ENCODE peak calls at places on chromosomes 16 and 17, in four cellular contexts. K is IMR-90, M is H1, J is neuronal stem cell. W is an unnamed sample.

GRCh38 chr16:12387786-12388185 is 411.3 kb downstream of the SNX29 start:
- DNase-seq in K (no peak), M (no peak), J (no peak), W (no peak)

GRCh38 chr16:85649978-85650863 is 37.1 kb downstream of the GSE1 start:
- DNase-seq in K (no peak), M (no peak), J (no peak), W (no peak)

GRCh38 chr17:51653902-51654301 is 393.6 kb downstream of the UTP18 start:
- DNase-seq in K (no peak), M (no peak), J (no peak), W (no peak)

GRCh38 chr17:1485311-1485747 is 7.2 kb downstream of the MYO1C start:
- DNase-seq in K (no peak), M (no peak), J (peak; percentile 78), W (peak; percentile 45)

GRCh38 chr17:10171581-10171981 is 26.8 kb downstream of the GAS7 start:
- DNase-seq in K (peak; percentile 41), M (no peak), J (no peak), W (peak; percentile 89)

GRCh38 chr16:32116080-32116479 is 137.0 kb upstream of the TP53TG3D start:
- DNase-seq in K (no peak), M (no peak), J (no peak), W (peak; percentile 18)

GRCh38 chr16:47136101-47136820 is 7.5 kb downstream of the NETO2 start:
- DNase-seq in K (peak; percentile 45), M (no peak), J (no peak), W (no peak)

GRCh38 chr17:76088041-76088867 is 9.3 kb downstream of the ZACN start:
- DNase-seq in K (no peak), M (no peak), J (no peak), W (no peak)

GRCh38 chr17:81840826-81841778 is 6.3 kb upstream of the PPP1R27 start:
- DNase-seq in K (no peak), M (no peak), J (no peak), W (peak; percentile 90)

GRCh38 chr17:76772842-76773521 is 35.1 kb downstream of the MFSD11 start:
- DNase-seq in K (peak; percentile 70), M (no peak), J (no peak), W (no peak)

GRCh38 chr16:2019500-2019899 is at the start of gene NPW:
- DNase-seq in K (no peak), M (no peak), J (no peak), W (no peak)

GRCh38 chr17:29568331-29569244 is at the start of gene TP53I13:
- DNase-seq in K (peak; percentile 68), M (no peak), J (peak; percentile 86), W (peak; percentile 81)

GRCh38 chr17:17351901-17352781 is 49.0 kb downstream of the NT5M start:
- DNase-seq in K (peak; percentile 48), M (no peak), J (no peak), W (no peak)

GRCh38 chr17:29566473-29567361 is at the start of gene ABHD15:
- DNase-seq in K (peak; percentile 59), M (no peak), J (peak; percentile 55), W (peak; percentile 80)

GRCh38 chr16:50696575-50697420 is 3.4 kb downstream of the NOD2 start:
- DNase-seq in K (peak; percentile 26), M (no peak), J (no peak), W (peak; percentile 40)

GRCh38 chr17:9647014-9647413 is 1.7 kb downstream of the USP43 start:
- DNase-seq in K (no peak), M (no peak), J (peak; percentile 9), W (peak; percentile 94)

GRCh38 chr17:4329838-4330237 is 36.6 kb downstream of the UBE2G1 start:
- DNase-seq in K (peak; percentile 99), M (no peak), J (no peak), W (peak; percentile 88)

GRCh38 chr16:84909686-84910085 is 89.9 kb downstream of the CRISPLD2 start:
- DNase-seq in K (no peak), M (no peak), J (no peak), W (peak; percentile 95)

GRCh38 chr17:45050680-45051059 is 762 bp downstream of the DCAKD start:
- DNase-seq in K (peak; percentile 28), M (no peak), J (no peak), W (no peak)
- H2BK5ac ChIP-seq in K (peak overlapping the region; percentile 98), M (peak overlapping the region; percentile 69), J (no peak overlapping the region), W (peak overlapping the region; percentile 81)

GRCh38 chr16:11308493-11309283 is 27.6 kb upstream of the PRM1 start:
- DNase-seq in K (no peak), M (no peak), J (no peak), W (no peak)
- H2BK5ac ChIP-seq in K (no peak overlapping the region), M (peak overlapping the region; percentile 90), J (no peak overlapping the region), W (no peak overlapping the region)

GRCh38 chr16:23597003-23597756 is 1.1 kb upstream of the NDUFAB1 start:
- DNase-seq in K (no peak), M (peak; percentile 33), J (no peak), W (peak; percentile 44)

GRCh38 chr16:23594186-23594585 is 1.9 kb downstream of the NDUFAB1 start:
- DNase-seq in K (no peak), M (no peak), J (no peak), W (no peak)

GRCh38 chr16:23590181-23590580 is 5.9 kb downstream of the NDUFAB1 start:
- DNase-seq in K (no peak), M (no peak), J (no peak), W (no peak)

GRCh38 chr16:23595246-23595950 is 718 bp downstream of the NDUFAB1 start:
- DNase-seq in K (no peak), M (no peak), J (no peak), W (no peak)

GRCh38 chr16:23595951-23596720 is at the start of gene NDUFAB1:
- DNase-seq in K (peak; percentile 83), M (peak; percentile 43), J (peak; percentile 89), W (peak; percentile 92)
- H2BK5ac ChIP-seq in K (peak within 1 kb of the TSS; percentile 68), M (peak within 1 kb of the TSS; percentile 3), J (peak within 1 kb of the TSS; percentile 0), W (peak within 1 kb of the TSS; percentile 60)

DNA sequence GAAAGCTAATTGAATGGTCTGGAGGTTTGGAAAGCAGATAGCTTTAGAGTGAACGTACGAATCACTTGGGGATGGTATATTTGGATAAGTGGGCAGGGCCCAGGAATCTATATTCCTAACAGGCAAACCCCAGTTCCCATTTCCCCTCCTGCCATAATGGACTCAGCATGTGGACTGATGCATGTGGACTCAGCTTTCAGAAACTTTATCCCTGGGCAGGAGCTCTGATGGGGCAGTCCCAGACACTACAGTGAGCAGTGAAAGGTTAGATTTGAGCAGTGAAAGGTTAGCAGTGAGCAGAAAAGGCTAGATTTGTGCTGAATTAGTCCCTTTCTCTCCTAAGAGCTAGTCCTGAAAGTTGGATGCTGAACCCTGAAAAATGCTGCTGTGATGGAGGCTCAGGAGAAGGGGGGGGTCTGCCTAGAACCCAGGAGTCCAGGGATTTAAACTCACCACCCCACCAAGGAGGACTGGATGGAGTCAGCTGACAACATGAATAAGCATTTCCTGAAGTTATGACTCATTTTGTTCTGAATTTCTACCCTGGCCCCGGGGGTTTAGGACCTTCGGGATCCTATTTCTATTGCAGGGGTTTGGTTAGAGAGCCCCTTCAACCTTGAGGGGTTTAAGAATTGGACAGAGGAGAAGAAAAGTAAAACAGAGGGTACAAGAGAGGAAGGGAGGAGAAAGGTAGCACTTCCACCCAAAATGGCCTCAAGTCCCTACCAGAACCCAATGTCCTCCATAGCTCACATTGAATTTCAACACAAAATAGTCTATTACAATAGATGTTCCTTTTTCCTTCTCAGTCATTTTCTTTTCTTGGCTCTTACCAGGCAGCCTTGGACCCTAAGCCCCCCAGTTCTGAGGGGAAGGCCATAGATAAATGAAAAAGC is 10.3 kb upstream of the FZD2 start:
- DNase-seq in K (peak; percentile 73), M (no peak), J (no peak), W (peak; percentile 29)
- H2BK5ac ChIP-seq in K (peak overlapping the region; percentile 98), M (no peak overlapping the region), J (peak overlapping the region; percentile 63), W (peak overlapping the region; percentile 76)

GRCh38 chr16:8798174-8798527 is 512 bp downstream of the PMM2 start:
- DNase-seq in K (peak; percentile 36), M (no peak), J (no peak), W (peak; percentile 51)
- H2BK5ac ChIP-seq in K (peak overlapping the region; percentile 90), M (peak overlapping the region; percentile 67), J (no peak overlapping the region), W (peak overlapping the region; percentile 73)

GRCh38 chr17:8160741-8161221 is 2.0 kb downstream of the VAMP2 start:
- DNase-seq in K (no peak), M (no peak), J (no peak), W (no peak)

GRCh38 chr17:8159032-8159400 is 3.7 kb downstream of the VAMP2 start:
- DNase-seq in K (no peak), M (no peak), J (no peak), W (no peak)

GRCh38 chr17:8158267-8159031 is 4.3 kb downstream of the VAMP2 start:
- DNase-seq in K (peak; percentile 87), M (no peak), J (peak; percentile 82), W (peak; percentile 95)

GRCh38 chr17:8160224-8160577 is 2.5 kb downstream of the VAMP2 start:
- DNase-seq in K (no peak), M (no peak), J (no peak), W (no peak)

DNA sequence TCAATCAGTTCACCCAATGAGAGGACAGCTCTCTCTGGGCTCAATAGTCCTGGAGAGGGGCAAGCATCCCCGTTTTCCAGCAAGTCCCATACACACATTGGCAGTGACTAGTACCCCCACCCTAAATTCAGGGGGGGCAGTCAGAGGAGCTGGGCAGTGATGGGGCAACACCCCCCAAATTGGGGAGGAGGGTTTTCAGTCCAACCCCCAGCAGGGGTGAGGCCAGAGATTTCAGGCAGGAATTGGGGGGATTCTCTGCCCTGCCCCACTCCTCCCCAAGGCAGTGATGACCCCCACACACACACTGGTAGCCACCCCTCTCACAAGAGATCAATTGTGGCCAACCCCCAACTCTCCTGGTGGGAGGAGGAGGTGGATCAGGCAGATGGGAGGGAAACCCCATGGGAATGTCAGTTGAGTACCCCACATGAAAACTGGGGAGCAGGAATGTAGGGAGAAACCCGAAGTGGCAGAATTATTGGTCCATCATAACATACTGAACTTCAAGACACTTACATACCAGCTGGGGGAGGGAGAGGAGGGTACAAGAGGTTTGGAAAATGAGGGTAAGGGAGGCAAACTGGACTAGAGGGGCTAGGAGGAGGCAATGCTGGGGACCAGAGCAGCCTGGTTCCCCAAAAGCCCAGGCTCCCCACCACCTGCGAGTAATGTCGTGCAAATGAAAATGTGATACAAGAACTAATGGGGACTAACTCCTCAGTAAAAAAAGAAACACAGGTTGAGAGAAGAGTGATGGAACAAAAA is 3.1 kb downstream of the VAMP2 start:
- DNase-seq in K (no peak), M (no peak), J (no peak), W (no peak)
- H2BK5ac ChIP-seq in K (no peak overlapping the region), M (no peak overlapping the region), J (no peak overlapping the region), W (no peak overlapping the region)